ENCODE peak calls at places on chromosomes 5 and 9, in six cellular contexts. One of them, this sample, is unnamed.
A peak's percentile ranks its signal among the peaks of the same experiment; 100 is the strongest.

GRCh38 chr5:53554444-53554843 is 6.0 kb upstream of the NDUFS4 start:
- DNase-seq in foreskin fibroblast: no peak
- DNase-seq in PC-3: no peak
- DNase-seq in tibial artery: no peak
- DNase-seq in spleen: no peak
- DNase-seq in astrocyte of the spinal cord: no peak
- DNase-seq in this sample: no peak

GRCh38 chr9:115200711-115201505 is 83.0 kb upstream of the TNC start:
- DNase-seq in foreskin fibroblast: peak; percentile 89
- DNase-seq in PC-3: no peak
- DNase-seq in tibial artery: no peak
- DNase-seq in spleen: no peak
- DNase-seq in astrocyte of the spinal cord: no peak
- DNase-seq in this sample: no peak

GRCh38 chr9:30628915-30629564 is 1755.4 kb upstream of the ACO1 start:
- DNase-seq in foreskin fibroblast: no peak
- DNase-seq in PC-3: no peak
- DNase-seq in tibial artery: no peak
- DNase-seq in spleen: no peak
- DNase-seq in astrocyte of the spinal cord: no peak
- DNase-seq in this sample: no peak

GRCh38 chr9:115715656-115716055 is 437.9 kb upstream of the PAPPA start:
- DNase-seq in foreskin fibroblast: no peak
- DNase-seq in PC-3: no peak
- DNase-seq in tibial artery: no peak
- DNase-seq in spleen: no peak
- DNase-seq in astrocyte of the spinal cord: no peak
- DNase-seq in this sample: no peak

GRCh38 chr5:107370569-107370968 is 300.2 kb downstream of the EFNA5 start:
- DNase-seq in foreskin fibroblast: no peak
- DNase-seq in PC-3: no peak
- DNase-seq in tibial artery: no peak
- DNase-seq in spleen: no peak
- DNase-seq in astrocyte of the spinal cord: no peak
- DNase-seq in this sample: no peak

GRCh38 chr5:33441241-33441844 is 578 bp downstream of the TARS1 start:
- DNase-seq in foreskin fibroblast: no peak
- DNase-seq in PC-3: peak; percentile 56
- DNase-seq in tibial artery: no peak
- DNase-seq in spleen: no peak
- DNase-seq in astrocyte of the spinal cord: no peak
- DNase-seq in this sample: no peak

GRCh38 chr9:12889402-12890106 is 114.7 kb downstream of the LURAP1L start:
- DNase-seq in foreskin fibroblast: no peak
- DNase-seq in PC-3: no peak
- DNase-seq in tibial artery: no peak
- DNase-seq in spleen: no peak
- DNase-seq in astrocyte of the spinal cord: no peak
- DNase-seq in this sample: no peak

GRCh38 chr9:89996106-89996505 is 391.3 kb downstream of the GADD45G start:
- DNase-seq in foreskin fibroblast: no peak
- DNase-seq in PC-3: no peak
- DNase-seq in tibial artery: no peak
- DNase-seq in spleen: no peak
- DNase-seq in astrocyte of the spinal cord: no peak
- DNase-seq in this sample: no peak

GRCh38 chr5:126624534-126624933 is 23.8 kb downstream of the PHAX start:
- DNase-seq in foreskin fibroblast: peak; percentile 92
- DNase-seq in PC-3: peak; percentile 66
- DNase-seq in tibial artery: no peak
- DNase-seq in spleen: no peak
- DNase-seq in astrocyte of the spinal cord: peak; percentile 84
- DNase-seq in this sample: no peak

GRCh38 chr5:134128648-134128995 is 14.1 kb downstream of the TCF7 start:
- DNase-seq in foreskin fibroblast: no peak
- DNase-seq in PC-3: no peak
- DNase-seq in tibial artery: no peak
- DNase-seq in spleen: no peak
- DNase-seq in astrocyte of the spinal cord: no peak
- DNase-seq in this sample: peak; percentile 34

GRCh38 chr5:78300464-78301045 is 6.1 kb upstream of the AP3B1 start:
- DNase-seq in foreskin fibroblast: no peak
- DNase-seq in PC-3: peak; percentile 42
- DNase-seq in tibial artery: no peak
- DNase-seq in spleen: no peak
- DNase-seq in astrocyte of the spinal cord: peak; percentile 23
- DNase-seq in this sample: no peak
- TF ChIP-seq CTCF in foreskin fibroblast: peak; percentile 42
- TF ChIP-seq CTCF in PC-3: peak; percentile 54
- TF ChIP-seq CTCF in tibial artery: no peak
- TF ChIP-seq CTCF in spleen: no peak
- TF ChIP-seq CTCF in astrocyte of the spinal cord: peak; percentile 25
- TF ChIP-seq CTCF in this sample: peak; percentile 76

GRCh38 chr5:91104062-91104448 is 279.1 kb downstream of the ARRDC3 start:
- DNase-seq in foreskin fibroblast: no peak
- DNase-seq in PC-3: no peak
- DNase-seq in tibial artery: no peak
- DNase-seq in spleen: no peak
- DNase-seq in astrocyte of the spinal cord: no peak
- DNase-seq in this sample: no peak

GRCh38 chr5:91098581-91098980 is 284.5 kb downstream of the ARRDC3 start:
- DNase-seq in foreskin fibroblast: no peak
- DNase-seq in PC-3: no peak
- DNase-seq in tibial artery: no peak
- DNase-seq in spleen: no peak
- DNase-seq in astrocyte of the spinal cord: no peak
- DNase-seq in this sample: no peak

GRCh38 chr5:91103353-91104061 is 279.6 kb downstream of the ARRDC3 start:
- DNase-seq in foreskin fibroblast: peak; percentile 27
- DNase-seq in PC-3: no peak
- DNase-seq in tibial artery: no peak
- DNase-seq in spleen: no peak
- DNase-seq in astrocyte of the spinal cord: no peak
- DNase-seq in this sample: no peak

GRCh38 chr5:91095786-91096380 is 287.2 kb downstream of the ARRDC3 start:
- DNase-seq in foreskin fibroblast: no peak
- DNase-seq in PC-3: no peak
- DNase-seq in tibial artery: no peak
- DNase-seq in spleen: no peak
- DNase-seq in astrocyte of the spinal cord: no peak
- DNase-seq in this sample: no peak

DNA sequence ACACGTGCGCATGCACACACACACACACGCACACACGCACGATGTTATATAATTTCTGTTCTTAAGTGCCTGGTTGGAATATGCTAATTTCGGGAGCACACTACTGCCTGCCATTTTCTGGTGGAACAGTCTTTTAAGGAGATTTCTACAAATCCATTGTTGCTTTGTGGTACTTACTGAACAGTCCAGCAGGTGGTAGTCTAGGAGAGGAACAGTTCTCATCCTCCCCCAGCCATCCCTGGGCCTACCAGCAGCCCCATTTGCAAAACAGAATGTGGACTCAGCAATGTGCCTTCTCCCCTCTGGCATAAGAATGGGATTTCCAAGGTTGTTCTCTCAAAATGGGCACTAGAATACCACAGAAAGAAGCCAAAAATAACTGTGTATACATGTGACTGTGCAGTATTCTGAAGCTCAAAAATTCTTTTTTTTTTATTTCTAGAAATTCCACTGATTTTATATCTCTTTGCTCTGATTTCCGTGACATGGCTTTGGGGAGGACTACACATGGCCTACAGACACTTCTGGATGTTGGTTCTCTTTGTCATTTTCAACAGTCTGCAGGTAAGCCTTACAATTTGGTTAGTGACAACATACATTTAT is 281.2 kb downstream of the ARRDC3 start:
- DNase-seq in foreskin fibroblast: peak; percentile 72
- DNase-seq in PC-3: peak; percentile 83
- DNase-seq in tibial artery: peak; percentile 84
- DNase-seq in spleen: peak; percentile 83
- DNase-seq in astrocyte of the spinal cord: peak; percentile 83
- DNase-seq in this sample: no peak
- TF ChIP-seq CTCF in foreskin fibroblast: peak; percentile 71
- TF ChIP-seq CTCF in PC-3: peak; percentile 94
- TF ChIP-seq CTCF in tibial artery: peak; percentile 94
- TF ChIP-seq CTCF in spleen: peak; percentile 73
- TF ChIP-seq CTCF in astrocyte of the spinal cord: peak; percentile 71
- TF ChIP-seq CTCF in this sample: peak; percentile 91

GRCh38 chr5:10552183-10553143 is 11.4 kb upstream of the ANKRD33B start:
- DNase-seq in foreskin fibroblast: no peak
- DNase-seq in PC-3: peak; percentile 61
- DNase-seq in tibial artery: no peak
- DNase-seq in spleen: no peak
- DNase-seq in astrocyte of the spinal cord: peak; percentile 47
- DNase-seq in this sample: no peak
- TF ChIP-seq CTCF in foreskin fibroblast: no peak
- TF ChIP-seq CTCF in PC-3: no peak
- TF ChIP-seq CTCF in tibial artery: no peak
- TF ChIP-seq CTCF in spleen: no peak
- TF ChIP-seq CTCF in astrocyte of the spinal cord: no peak
- TF ChIP-seq CTCF in this sample: no peak

DNA sequence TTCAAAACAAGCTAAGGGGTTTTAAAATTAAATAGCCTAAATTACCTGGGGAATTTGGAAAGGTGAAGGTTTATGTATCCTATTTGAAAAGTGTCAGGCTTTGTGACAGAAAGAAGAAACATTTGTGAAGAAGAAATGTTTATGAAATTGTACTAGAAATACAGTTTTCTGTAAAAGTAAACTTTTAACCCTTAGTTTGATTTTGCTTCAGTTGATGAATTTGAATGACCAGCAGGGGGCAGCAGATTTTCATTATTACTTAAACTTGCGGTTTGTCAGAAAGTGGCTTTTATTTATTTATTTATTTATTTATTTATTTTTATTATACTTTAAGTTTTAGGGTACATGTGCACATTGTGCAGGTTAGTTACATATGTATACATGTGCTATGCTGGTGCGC is 58.1 kb downstream of the NNT start:
- DNase-seq in foreskin fibroblast: no peak
- DNase-seq in PC-3: peak; percentile 66
- DNase-seq in tibial artery: no peak
- DNase-seq in spleen: no peak
- DNase-seq in astrocyte of the spinal cord: peak; percentile 48
- DNase-seq in this sample: no peak
- TF ChIP-seq CTCF in foreskin fibroblast: peak; percentile 6
- TF ChIP-seq CTCF in PC-3: peak; percentile 62
- TF ChIP-seq CTCF in tibial artery: peak; percentile 61
- TF ChIP-seq CTCF in spleen: no peak
- TF ChIP-seq CTCF in astrocyte of the spinal cord: peak; percentile 42
- TF ChIP-seq CTCF in this sample: peak; percentile 82

GRCh38 chr5:177575488-177575887 is 16.5 kb upstream of the TMED9 start:
- DNase-seq in foreskin fibroblast: no peak
- DNase-seq in PC-3: no peak
- DNase-seq in tibial artery: no peak
- DNase-seq in spleen: no peak
- DNase-seq in astrocyte of the spinal cord: no peak
- DNase-seq in this sample: no peak

GRCh38 chr5:177578331-177578730 is 13.7 kb upstream of the TMED9 start:
- DNase-seq in foreskin fibroblast: no peak
- DNase-seq in PC-3: no peak
- DNase-seq in tibial artery: no peak
- DNase-seq in spleen: peak; percentile 6
- DNase-seq in astrocyte of the spinal cord: no peak
- DNase-seq in this sample: no peak

DNA sequence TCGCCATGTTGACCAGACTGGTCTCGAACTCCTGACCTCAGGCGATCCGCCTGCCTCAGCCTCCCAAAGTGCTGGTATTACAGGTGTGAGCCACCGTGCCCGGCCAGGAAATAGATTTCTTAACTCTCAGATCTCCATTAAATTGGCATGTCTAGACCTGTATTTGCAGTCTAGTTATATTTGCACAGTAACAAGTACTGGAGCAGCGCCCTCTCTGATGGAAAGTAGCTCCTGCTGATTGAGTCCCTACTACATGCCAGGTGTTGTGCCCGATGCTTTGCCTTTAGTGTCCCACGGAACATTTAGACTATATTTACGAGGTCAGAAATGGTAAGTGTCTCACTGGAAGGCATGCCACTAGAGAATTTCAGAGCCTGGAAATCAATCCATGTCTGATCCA is 15.8 kb upstream of the TMED9 start:
- DNase-seq in foreskin fibroblast: no peak
- DNase-seq in PC-3: peak; percentile 31
- DNase-seq in tibial artery: no peak
- DNase-seq in spleen: no peak
- DNase-seq in astrocyte of the spinal cord: no peak
- DNase-seq in this sample: no peak
- TF ChIP-seq CTCF in foreskin fibroblast: no peak
- TF ChIP-seq CTCF in PC-3: peak; percentile 38
- TF ChIP-seq CTCF in tibial artery: no peak
- TF ChIP-seq CTCF in spleen: no peak
- TF ChIP-seq CTCF in astrocyte of the spinal cord: no peak
- TF ChIP-seq CTCF in this sample: peak; percentile 11

DNA sequence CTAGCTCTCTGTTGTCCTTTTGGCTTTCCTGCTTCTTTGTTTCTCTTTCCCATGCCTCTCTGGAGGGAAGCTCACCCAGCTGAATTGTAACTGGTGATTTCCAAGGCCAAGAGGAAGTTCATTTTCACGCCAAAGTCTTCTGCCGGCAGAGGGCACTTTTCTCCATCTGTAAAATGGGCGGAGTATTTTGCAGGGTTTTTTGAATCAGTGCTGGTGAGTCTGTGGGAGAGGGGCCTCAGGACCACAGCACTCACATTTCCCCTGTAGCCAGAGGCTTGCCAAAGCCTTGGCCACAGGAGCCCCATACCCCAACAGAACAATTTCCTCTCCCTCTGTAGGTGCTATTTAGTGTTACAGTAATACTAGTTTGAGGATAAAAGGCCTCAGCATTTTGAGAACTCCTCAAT is 42.3 kb upstream of the MATR3 start:
- DNase-seq in foreskin fibroblast: no peak
- DNase-seq in PC-3: peak; percentile 48
- DNase-seq in tibial artery: no peak
- DNase-seq in spleen: no peak
- DNase-seq in astrocyte of the spinal cord: no peak
- DNase-seq in this sample: no peak
- TF ChIP-seq CTCF in foreskin fibroblast: peak; percentile 10
- TF ChIP-seq CTCF in PC-3: peak; percentile 63
- TF ChIP-seq CTCF in tibial artery: no peak
- TF ChIP-seq CTCF in spleen: peak; percentile 14
- TF ChIP-seq CTCF in astrocyte of the spinal cord: peak; percentile 17
- TF ChIP-seq CTCF in this sample: peak; percentile 46

This sample was measured in chondrocyte.